ENCODE peak calls at places on chromosomes 2 and 18, in seven cellular contexts. One of them, this sample, is unnamed. For H3K4me1, the result is how much of the 10 kb centered on the place peaks cover.

GRCh38 chr2:156466739-156467405 is 30.7 kb downstream of the GPD2 start:
- DNase-seq in CD4-positive, alpha-beta memory T cell: no peak
- DNase-seq in pancreas: no peak
- DNase-seq in right cardiac atrium: peak
- DNase-seq in left lung: no peak
- DNase-seq in NT2/D1: no peak
- DNase-seq in heart left ventricle: peak
- DNase-seq in this sample: peak

GRCh38 chr2:196566969-196567666 is 72.4 kb upstream of the CCDC150 start:
- DNase-seq in CD4-positive, alpha-beta memory T cell: no peak
- DNase-seq in pancreas: no peak
- DNase-seq in right cardiac atrium: no peak
- DNase-seq in left lung: no peak
- DNase-seq in NT2/D1: no peak
- DNase-seq in heart left ventricle: no peak
- DNase-seq in this sample: no peak

GRCh38 chr18:24630346-24630880 is 170.0 kb downstream of the HRH4 start:
- DNase-seq in CD4-positive, alpha-beta memory T cell: no peak
- DNase-seq in pancreas: no peak
- DNase-seq in right cardiac atrium: no peak
- DNase-seq in left lung: no peak
- DNase-seq in NT2/D1: no peak
- DNase-seq in heart left ventricle: no peak
- DNase-seq in this sample: no peak

GRCh38 chr18:51337406-51337805 is 139.9 kb upstream of the MEX3C start:
- DNase-seq in CD4-positive, alpha-beta memory T cell: no peak
- DNase-seq in pancreas: no peak
- DNase-seq in right cardiac atrium: no peak
- DNase-seq in left lung: no peak
- DNase-seq in NT2/D1: no peak
- DNase-seq in heart left ventricle: no peak
- DNase-seq in this sample: no peak

GRCh38 chr2:36489296-36489695 is 108.7 kb downstream of the FEZ2 start:
- DNase-seq in CD4-positive, alpha-beta memory T cell: no peak
- DNase-seq in pancreas: no peak
- DNase-seq in right cardiac atrium: no peak
- DNase-seq in left lung: no peak
- DNase-seq in NT2/D1: no peak
- DNase-seq in heart left ventricle: no peak
- DNase-seq in this sample: no peak

GRCh38 chr2:105078906-105079305 is 41.0 kb downstream of the MRPS9 start:
- DNase-seq in CD4-positive, alpha-beta memory T cell: no peak
- DNase-seq in pancreas: no peak
- DNase-seq in right cardiac atrium: no peak
- DNase-seq in left lung: no peak
- DNase-seq in NT2/D1: no peak
- DNase-seq in heart left ventricle: no peak
- DNase-seq in this sample: no peak

GRCh38 chr2:182061739-182062138 is 76.1 kb downstream of the PPP1R1C start:
- DNase-seq in CD4-positive, alpha-beta memory T cell: no peak
- DNase-seq in pancreas: no peak
- DNase-seq in right cardiac atrium: no peak
- DNase-seq in left lung: no peak
- DNase-seq in NT2/D1: no peak
- DNase-seq in heart left ventricle: no peak
- DNase-seq in this sample: no peak

GRCh38 chr2:207483477-207483876 is 46.3 kb upstream of the CREB1 start:
- DNase-seq in CD4-positive, alpha-beta memory T cell: no peak
- DNase-seq in pancreas: no peak
- DNase-seq in right cardiac atrium: no peak
- DNase-seq in left lung: no peak
- DNase-seq in NT2/D1: no peak
- DNase-seq in heart left ventricle: no peak
- DNase-seq in this sample: no peak

GRCh38 chr2:240208096-240208495 is 67.6 kb upstream of the OTOS start:
- DNase-seq in CD4-positive, alpha-beta memory T cell: no peak
- DNase-seq in pancreas: no peak
- DNase-seq in right cardiac atrium: no peak
- DNase-seq in left lung: no peak
- DNase-seq in NT2/D1: no peak
- DNase-seq in heart left ventricle: no peak
- DNase-seq in this sample: no peak

GRCh38 chr2:8682719-8683667 is 1.1 kb downstream of the ID2 start:
- DNase-seq in CD4-positive, alpha-beta memory T cell: peak
- DNase-seq in pancreas: no peak
- DNase-seq in right cardiac atrium: peak
- DNase-seq in left lung: peak
- DNase-seq in NT2/D1: no peak
- DNase-seq in heart left ventricle: peak
- DNase-seq in this sample: peak

GRCh38 chr18:31508781-31509180 is 10.8 kb downstream of the DSG2 start:
- DNase-seq in CD4-positive, alpha-beta memory T cell: no peak
- DNase-seq in pancreas: no peak
- DNase-seq in right cardiac atrium: no peak
- DNase-seq in left lung: no peak
- DNase-seq in NT2/D1: no peak
- DNase-seq in heart left ventricle: no peak
- DNase-seq in this sample: no peak

GRCh38 chr2:72149556-72150156 is 2.0 kb upstream of the CYP26B1 start:
- DNase-seq in CD4-positive, alpha-beta memory T cell: no peak
- DNase-seq in pancreas: peak
- DNase-seq in right cardiac atrium: peak
- DNase-seq in left lung: peak
- DNase-seq in NT2/D1: no peak
- DNase-seq in heart left ventricle: peak
- DNase-seq in this sample: no peak

GRCh38 chr2:219772103-219772502 is 144.7 kb downstream of the SLC4A3 start:
- DNase-seq in CD4-positive, alpha-beta memory T cell: no peak
- DNase-seq in pancreas: no peak
- DNase-seq in right cardiac atrium: no peak
- DNase-seq in left lung: no peak
- DNase-seq in NT2/D1: no peak
- DNase-seq in heart left ventricle: no peak
- DNase-seq in this sample: no peak

GRCh38 chr18:22108674-22109073 is 60.7 kb upstream of the GATA6 start:
- DNase-seq in CD4-positive, alpha-beta memory T cell: no peak
- DNase-seq in pancreas: no peak
- DNase-seq in right cardiac atrium: no peak
- DNase-seq in left lung: no peak
- DNase-seq in NT2/D1: no peak
- DNase-seq in heart left ventricle: no peak
- DNase-seq in this sample: no peak

GRCh38 chr2:204538179-204539009 is 6.9 kb upstream of the PARD3B start:
- DNase-seq in CD4-positive, alpha-beta memory T cell: no peak
- DNase-seq in pancreas: peak
- DNase-seq in right cardiac atrium: peak
- DNase-seq in left lung: peak
- DNase-seq in NT2/D1: peak
- DNase-seq in heart left ventricle: no peak
- DNase-seq in this sample: peak

GRCh38 chr2:119366161-119366648 is 429 bp downstream of the C2orf76 start:
- DNase-seq in CD4-positive, alpha-beta memory T cell: peak
- DNase-seq in pancreas: no peak
- DNase-seq in right cardiac atrium: no peak
- DNase-seq in left lung: no peak
- DNase-seq in NT2/D1: no peak
- DNase-seq in heart left ventricle: no peak
- DNase-seq in this sample: no peak

GRCh38 chr2:217795706-217796465 is 206.9 kb downstream of the TNS1 start:
- DNase-seq in CD4-positive, alpha-beta memory T cell: no peak
- DNase-seq in pancreas: no peak
- DNase-seq in right cardiac atrium: no peak
- DNase-seq in left lung: no peak
- DNase-seq in NT2/D1: no peak
- DNase-seq in heart left ventricle: no peak
- DNase-seq in this sample: no peak

DNA sequence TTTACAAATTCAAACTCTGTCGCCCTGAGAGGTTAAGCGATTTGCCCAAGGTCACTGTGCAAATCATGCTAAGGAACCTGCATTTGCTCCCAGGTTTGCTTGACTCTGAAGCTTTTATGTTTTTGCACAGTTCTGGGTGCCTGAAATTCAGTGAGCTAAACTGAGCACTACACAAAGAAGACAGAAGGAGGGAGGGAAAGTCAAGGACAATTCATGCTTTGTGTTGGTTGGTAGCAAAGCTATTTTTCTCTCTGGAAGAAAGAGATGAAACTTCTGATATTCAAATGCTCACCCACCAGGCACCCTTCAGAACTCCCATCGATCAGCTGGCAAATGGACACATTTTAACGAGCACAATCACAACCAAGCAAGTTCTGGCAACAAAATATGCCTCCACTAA is 445.4 kb upstream of the CELF4 start:
- DNase-seq in CD4-positive, alpha-beta memory T cell: no peak
- DNase-seq in pancreas: no peak
- DNase-seq in right cardiac atrium: no peak
- DNase-seq in left lung: no peak
- DNase-seq in NT2/D1: no peak
- DNase-seq in heart left ventricle: no peak
- DNase-seq in this sample: no peak
- H3K4me1 ChIP-seq in CD4-positive, alpha-beta memory T cell: under half
- H3K4me1 ChIP-seq in pancreas: under half
- H3K4me1 ChIP-seq in right cardiac atrium: under half
- H3K4me1 ChIP-seq in left lung: under half
- H3K4me1 ChIP-seq in NT2/D1: under half
- H3K4me1 ChIP-seq in heart left ventricle: under half
- H3K4me1 ChIP-seq in this sample: under half

GRCh38 chr2:160358051-160358450 is 135.6 kb downstream of the RBMS1 start:
- DNase-seq in CD4-positive, alpha-beta memory T cell: no peak
- DNase-seq in pancreas: no peak
- DNase-seq in right cardiac atrium: no peak
- DNase-seq in left lung: no peak
- DNase-seq in NT2/D1: no peak
- DNase-seq in heart left ventricle: no peak
- DNase-seq in this sample: no peak

GRCh38 chr2:160362521-160362920 is 131.1 kb downstream of the RBMS1 start:
- DNase-seq in CD4-positive, alpha-beta memory T cell: no peak
- DNase-seq in pancreas: no peak
- DNase-seq in right cardiac atrium: no peak
- DNase-seq in left lung: no peak
- DNase-seq in NT2/D1: no peak
- DNase-seq in heart left ventricle: no peak
- DNase-seq in this sample: no peak

GRCh38 chr2:160362018-160362417 is 131.6 kb downstream of the RBMS1 start:
- DNase-seq in CD4-positive, alpha-beta memory T cell: no peak
- DNase-seq in pancreas: no peak
- DNase-seq in right cardiac atrium: no peak
- DNase-seq in left lung: no peak
- DNase-seq in NT2/D1: no peak
- DNase-seq in heart left ventricle: no peak
- DNase-seq in this sample: no peak

GRCh38 chr2:160356485-160356884 is 137.1 kb downstream of the RBMS1 start:
- DNase-seq in CD4-positive, alpha-beta memory T cell: no peak
- DNase-seq in pancreas: no peak
- DNase-seq in right cardiac atrium: no peak
- DNase-seq in left lung: no peak
- DNase-seq in NT2/D1: no peak
- DNase-seq in heart left ventricle: no peak
- DNase-seq in this sample: no peak

DNA sequence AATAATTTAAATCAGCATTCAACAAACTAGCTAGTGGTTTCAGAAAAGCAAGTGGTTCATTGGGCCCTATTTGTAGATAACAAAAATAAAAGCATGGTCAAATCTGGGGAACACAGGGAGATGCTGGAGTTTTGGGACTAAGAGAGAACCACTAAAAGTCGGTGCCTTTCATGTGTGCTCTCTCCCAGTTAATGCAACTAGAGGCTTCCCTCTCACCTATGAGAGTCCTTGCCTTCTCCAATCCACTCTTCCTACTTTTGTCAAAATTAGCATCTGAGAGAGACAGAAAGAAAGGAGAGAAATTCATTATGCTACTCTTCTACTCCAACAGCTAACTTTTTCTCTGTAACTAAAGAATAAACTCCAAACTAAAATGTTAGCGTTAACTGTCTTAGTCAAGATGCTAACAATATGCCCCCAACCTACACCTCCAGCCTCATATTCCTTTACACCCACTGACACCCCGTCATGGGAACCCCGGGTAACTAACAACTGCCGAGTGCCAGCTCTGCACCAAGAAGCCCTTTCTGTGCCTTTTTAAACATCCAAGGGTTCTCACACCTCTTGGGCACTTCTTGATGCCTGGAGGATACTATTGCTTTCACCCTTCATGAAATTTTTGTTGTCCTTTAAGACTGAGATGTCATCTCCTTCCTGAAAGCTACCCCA is 133.4 kb downstream of the RBMS1 start:
- DNase-seq in CD4-positive, alpha-beta memory T cell: no peak
- DNase-seq in pancreas: no peak
- DNase-seq in right cardiac atrium: no peak
- DNase-seq in left lung: no peak
- DNase-seq in NT2/D1: no peak
- DNase-seq in heart left ventricle: no peak
- DNase-seq in this sample: no peak
- H3K4me1 ChIP-seq in CD4-positive, alpha-beta memory T cell: under half
- H3K4me1 ChIP-seq in pancreas: under half
- H3K4me1 ChIP-seq in right cardiac atrium: under half
- H3K4me1 ChIP-seq in left lung: under half
- H3K4me1 ChIP-seq in NT2/D1: under half
- H3K4me1 ChIP-seq in heart left ventricle: half or more
- H3K4me1 ChIP-seq in this sample: under half

GRCh38 chr2:63740020-63740419 is 101.7 kb upstream of the UGP2 start:
- DNase-seq in CD4-positive, alpha-beta memory T cell: no peak
- DNase-seq in pancreas: no peak
- DNase-seq in right cardiac atrium: no peak
- DNase-seq in left lung: no peak
- DNase-seq in NT2/D1: no peak
- DNase-seq in heart left ventricle: no peak
- DNase-seq in this sample: no peak
- H3K4me1 ChIP-seq in CD4-positive, alpha-beta memory T cell: under half
- H3K4me1 ChIP-seq in pancreas: under half
- H3K4me1 ChIP-seq in right cardiac atrium: under half
- H3K4me1 ChIP-seq in left lung: under half
- H3K4me1 ChIP-seq in NT2/D1: under half
- H3K4me1 ChIP-seq in heart left ventricle: under half
- H3K4me1 ChIP-seq in this sample: under half

GRCh38 chr18:3251963-3252277 is 4.3 kb downstream of the MYL12A start:
- DNase-seq in CD4-positive, alpha-beta memory T cell: no peak
- DNase-seq in pancreas: no peak
- DNase-seq in right cardiac atrium: no peak
- DNase-seq in left lung: no peak
- DNase-seq in NT2/D1: no peak
- DNase-seq in heart left ventricle: no peak
- DNase-seq in this sample: no peak

GRCh38 chr18:3254725-3255124 is 7.1 kb downstream of the MYL12A start:
- DNase-seq in CD4-positive, alpha-beta memory T cell: no peak
- DNase-seq in pancreas: no peak
- DNase-seq in right cardiac atrium: peak
- DNase-seq in left lung: no peak
- DNase-seq in NT2/D1: no peak
- DNase-seq in heart left ventricle: no peak
- DNase-seq in this sample: no peak

GRCh38 chr18:3251249-3251962 is 3.8 kb downstream of the MYL12A start:
- DNase-seq in CD4-positive, alpha-beta memory T cell: no peak
- DNase-seq in pancreas: no peak
- DNase-seq in right cardiac atrium: peak
- DNase-seq in left lung: no peak
- DNase-seq in NT2/D1: no peak
- DNase-seq in heart left ventricle: no peak
- DNase-seq in this sample: no peak

GRCh38 chr18:3250237-3251107 is 2.9 kb downstream of the MYL12A start:
- DNase-seq in CD4-positive, alpha-beta memory T cell: no peak
- DNase-seq in pancreas: no peak
- DNase-seq in right cardiac atrium: no peak
- DNase-seq in left lung: no peak
- DNase-seq in NT2/D1: no peak
- DNase-seq in heart left ventricle: no peak
- DNase-seq in this sample: no peak

GRCh38 chr18:3252843-3253242 is 5.2 kb downstream of the MYL12A start:
- DNase-seq in CD4-positive, alpha-beta memory T cell: no peak
- DNase-seq in pancreas: no peak
- DNase-seq in right cardiac atrium: no peak
- DNase-seq in left lung: no peak
- DNase-seq in NT2/D1: no peak
- DNase-seq in heart left ventricle: no peak
- DNase-seq in this sample: no peak
- H3K4me1 ChIP-seq in CD4-positive, alpha-beta memory T cell: half or more
- H3K4me1 ChIP-seq in pancreas: under half
- H3K4me1 ChIP-seq in right cardiac atrium: under half
- H3K4me1 ChIP-seq in left lung: under half
- H3K4me1 ChIP-seq in NT2/D1: under half
- H3K4me1 ChIP-seq in heart left ventricle: half or more
- H3K4me1 ChIP-seq in this sample: under half